ENCODE peak calls at places on chromosome 3, in eight cellular contexts. Y, R, Q, K, X, N, B and V are unnamed samples.
A peak's percentile ranks its signal among the peaks of the same experiment; 100 is the strongest.

GRCh38 chr3:426056-426455 is 229.5 kb downstream of the CHL1 start:
- DNase-seq in Y (no peak), R (no peak), Q (no peak), K (no peak), X (no peak), N (no peak), B (no peak), V (no peak)

GRCh38 chr3:23331141-23331935 is 128.2 kb downstream of the UBE2E2 start:
- DNase-seq in Y (peak; percentile 21), R (no peak), Q (no peak), K (no peak), X (no peak), N (no peak), B (peak; percentile 5), V (no peak)

GRCh38 chr3:24242012-24242698 is 252.5 kb downstream of the THRB start:
- DNase-seq in Y (peak; percentile 45), R (peak; percentile 97), Q (peak; percentile 69), K (peak; percentile 77), X (no peak), N (no peak), B (peak; percentile 18), V (peak; percentile 65)

GRCh38 chr3:149589332-149589731 is 68.5 kb downstream of the WWTR1 start:
- DNase-seq in Y (peak; percentile 96), R (no peak), Q (no peak), K (no peak), X (no peak), N (no peak), B (peak; percentile 91), V (no peak)

GRCh38 chr3:195895078-195895899 is 13.1 kb downstream of the TNK2 start:
- DNase-seq in Y (peak; percentile 11), R (peak; percentile 56), Q (peak; percentile 70), K (peak; percentile 58), X (no peak), N (peak; percentile 78), B (peak; percentile 68), V (peak; percentile 95)

GRCh38 chr3:59469948-59470723 is 420.3 kb upstream of the CFAP20DC start:
- DNase-seq in Y (no peak), R (no peak), Q (no peak), K (no peak), X (no peak), N (no peak), B (no peak), V (peak; percentile 21)

GRCh38 chr3:195752538-195753331 is 32.0 kb downstream of the MUC20 start:
- DNase-seq in Y (no peak), R (no peak), Q (peak; percentile 33), K (no peak), X (no peak), N (no peak), B (no peak), V (peak; percentile 77)

GRCh38 chr3:46892285-46893145 is 15.0 kb downstream of the PTH1R start:
- DNase-seq in Y (peak; percentile 33), R (no peak), Q (peak; percentile 92), K (peak; percentile 29), X (peak; percentile 8), N (peak; percentile 74), B (peak; percentile 69), V (peak; percentile 98)

GRCh38 chr3:49616491-49616941 is 57.6 kb upstream of the APEH start:
- DNase-seq in Y (peak; percentile 56), R (no peak), Q (no peak), K (peak; percentile 15), X (no peak), N (no peak), B (no peak), V (peak; percentile 83)

GRCh38 chr3:114376091-114376490 is 82.3 kb downstream of the TIGIT start:
- DNase-seq in Y (no peak), R (no peak), Q (no peak), K (no peak), X (no peak), N (no peak), B (no peak), V (no peak)

GRCh38 chr3:139157161-139157932 is 112.7 kb upstream of the PRR23C start:
- DNase-seq in Y (no peak), R (no peak), Q (no peak), K (no peak), X (no peak), N (no peak), B (no peak), V (peak; percentile 30)

GRCh38 chr3:179729086-179729485 is 76.2 kb downstream of the USP13 start:
- DNase-seq in Y (no peak), R (no peak), Q (no peak), K (no peak), X (no peak), N (no peak), B (no peak), V (no peak)

GRCh38 chr3:156535162-156535627 is 19.7 kb downstream of the SSR3 start:
- DNase-seq in Y (peak; percentile 100), R (no peak), Q (peak; percentile 83), K (peak; percentile 88), X (peak; percentile 98), N (peak; percentile 39), B (peak; percentile 100), V (peak; percentile 87)

GRCh38 chr3:64687381-64687780 is 419 bp downstream of the ADAMTS9 start:
- DNase-seq in Y (no peak), R (peak; percentile 19), Q (peak; percentile 55), K (peak; percentile 12), X (no peak), N (peak; percentile 52), B (no peak), V (peak; percentile 62)

DNA sequence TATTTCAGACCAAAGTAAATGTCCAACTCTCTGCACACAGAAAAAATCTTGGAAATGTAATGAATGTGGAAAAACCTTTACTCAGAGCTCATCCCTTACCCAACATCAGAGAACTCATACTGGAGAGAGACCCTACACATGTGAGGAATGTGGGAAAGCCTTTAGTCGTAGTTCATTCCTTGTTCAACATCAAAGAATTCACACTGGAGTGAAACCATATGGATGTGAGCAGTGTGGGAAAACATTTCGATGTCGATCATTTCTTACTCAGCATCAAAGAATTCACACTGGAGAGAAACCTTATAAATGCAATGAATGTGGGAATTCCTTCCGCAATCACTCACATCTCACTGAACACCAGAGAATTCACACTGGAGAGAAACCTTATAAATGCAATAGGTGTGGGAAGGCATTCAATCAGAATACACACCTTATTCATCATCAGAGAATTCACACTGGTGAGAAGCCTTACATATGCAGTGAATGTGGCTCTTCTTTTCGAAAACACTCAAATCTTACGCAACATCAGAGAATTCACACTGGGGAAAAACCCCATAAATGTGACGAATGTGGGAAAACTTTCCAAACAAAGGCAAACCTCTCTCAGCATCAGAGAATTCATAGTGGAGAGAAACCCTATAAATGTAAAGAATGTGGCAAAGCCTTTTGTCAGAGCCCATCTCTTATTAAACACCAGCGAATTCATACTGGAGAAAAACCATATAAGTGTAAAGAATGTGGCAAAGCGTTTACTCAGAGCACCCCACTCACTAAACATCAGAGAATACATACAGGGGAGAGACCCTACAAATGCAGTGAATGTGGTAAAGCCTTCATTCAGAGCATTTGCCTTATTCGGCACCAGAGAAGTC is 8.0 kb upstream of the ZNF501 start:
- DNase-seq in Y (peak; percentile 6), R (no peak), Q (no peak), K (no peak), X (no peak), N (no peak), B (peak; percentile 24), V (no peak)
- H3K9me3 ChIP-seq in Y (peaks cover 79% of the 10 kb centered on the region), R (peaks cover 16% of the 10 kb centered on the region), Q (peaks cover 34% of the 10 kb centered on the region), K (peaks cover 25% of the 10 kb centered on the region), X (peaks cover 60% of the 10 kb centered on the region), N (peaks cover 99% of the 10 kb centered on the region), B (peaks cover 99% of the 10 kb centered on the region), V (peaks cover 48% of the 10 kb centered on the region)

GRCh38 chr3:176415896-176416295 is 781.4 kb downstream of the TBL1XR1 start:
- DNase-seq in Y (no peak), R (no peak), Q (no peak), K (no peak), X (no peak), N (no peak), B (no peak), V (no peak)

DNA sequence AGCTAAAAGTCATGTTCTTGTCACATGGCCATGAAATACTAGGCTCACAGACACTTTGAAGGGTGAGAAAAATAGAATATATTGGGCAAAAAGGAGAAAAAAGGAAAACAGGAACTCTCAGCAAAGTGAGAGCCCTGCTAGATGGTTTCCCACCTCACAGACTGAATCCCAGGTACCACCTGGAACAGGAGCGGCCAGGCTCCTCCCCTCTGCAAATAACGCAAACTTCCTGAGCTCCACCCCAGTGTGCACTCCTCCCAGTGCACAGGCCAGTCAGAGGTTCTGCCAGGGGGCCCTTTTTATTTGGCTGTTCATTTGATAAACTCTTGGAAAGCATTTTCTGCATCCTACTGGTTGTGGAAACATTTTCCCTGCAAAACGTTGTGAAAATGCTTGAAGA is 780.4 kb downstream of the TBL1XR1 start:
- DNase-seq in Y (no peak), R (no peak), Q (no peak), K (no peak), X (no peak), N (no peak), B (no peak), V (no peak)
- H3K9me3 ChIP-seq in Y (no peaks in the 10 kb centered on the region), R (no peaks in the 10 kb centered on the region), Q (no peaks in the 10 kb centered on the region), K (no peaks in the 10 kb centered on the region), X (no peaks in the 10 kb centered on the region), N (no peaks in the 10 kb centered on the region), B (no peaks in the 10 kb centered on the region), V (no peaks in the 10 kb centered on the region)

DNA sequence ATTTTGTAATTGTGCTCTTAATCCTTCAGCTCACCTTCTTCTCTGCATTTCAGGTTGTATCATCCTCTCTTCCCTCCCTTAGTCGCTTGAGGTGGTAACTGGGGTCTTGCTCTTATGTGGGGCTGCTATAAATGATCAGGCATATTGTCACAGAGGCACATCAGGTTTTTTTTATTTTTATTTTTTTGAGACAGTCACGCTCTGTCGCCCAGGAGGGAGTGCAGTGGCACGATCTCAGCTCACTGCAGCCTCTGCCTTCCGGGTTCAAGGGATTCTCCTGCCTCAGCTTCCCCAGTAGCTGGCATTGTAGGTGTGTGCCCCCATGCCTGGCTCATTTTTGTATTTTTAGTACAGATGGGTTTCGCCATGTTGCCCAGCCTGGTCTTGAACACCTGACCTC is 9.9 kb downstream of the CDV3 start:
- DNase-seq in Y (no peak), R (no peak), Q (no peak), K (no peak), X (no peak), N (no peak), B (no peak), V (no peak)
- H3K9me3 ChIP-seq in Y (no peaks in the 10 kb centered on the region), R (no peaks in the 10 kb centered on the region), Q (no peaks in the 10 kb centered on the region), K (no peaks in the 10 kb centered on the region), X (no peaks in the 10 kb centered on the region), N (no peaks in the 10 kb centered on the region), B (no peaks in the 10 kb centered on the region), V (no peaks in the 10 kb centered on the region)

GRCh38 chr3:42979044-42979962 is at the start of gene GASK1A:
- DNase-seq in Y (no peak), R (no peak), Q (peak; percentile 83), K (no peak), X (no peak), N (peak; percentile 62), B (no peak), V (no peak)

GRCh38 chr3:42970976-42971772 is 7.9 kb upstream of the GASK1A start:
- DNase-seq in Y (no peak), R (no peak), Q (no peak), K (no peak), X (no peak), N (no peak), B (no peak), V (no peak)

GRCh38 chr3:42980209-42980608 is 1.1 kb downstream of the GASK1A start:
- DNase-seq in Y (no peak), R (no peak), Q (no peak), K (no peak), X (no peak), N (no peak), B (no peak), V (no peak)

GRCh38 chr3:42975955-42976354 is 3.2 kb upstream of the GASK1A start:
- DNase-seq in Y (no peak), R (no peak), Q (no peak), K (no peak), X (no peak), N (no peak), B (no peak), V (no peak)

GRCh38 chr3:42975456-42975855 is 3.7 kb upstream of the GASK1A start:
- DNase-seq in Y (no peak), R (no peak), Q (no peak), K (no peak), X (no peak), N (no peak), B (no peak), V (no peak)
- H3K9me3 ChIP-seq in Y (peaks cover 13% of the 10 kb centered on the region), R (peaks cover 2% of the 10 kb centered on the region), Q (no peaks in the 10 kb centered on the region), K (no peaks in the 10 kb centered on the region), X (peaks cover 9% of the 10 kb centered on the region), N (peaks cover 19% of the 10 kb centered on the region), B (peaks cover 33% of the 10 kb centered on the region), V (peaks cover 7% of the 10 kb centered on the region)